ENCODE peak calls at places on chromosomes 12 and 14, in eight cellular contexts. I, N, W, Z, H, E, R and C are unnamed samples.

GRCh38 chr14:36408388-36408787 is 88.0 kb upstream of the MBIP start:
- DNase-seq in I (no peak), N (no peak), W (no peak), Z (no peak), H (no peak), E (no peak), R (no peak), C (no peak)

GRCh38 chr12:3152013-3152412 is 74.8 kb downstream of the TSPAN9 start:
- DNase-seq in I (peak; percentile 81), N (no peak), W (peak; percentile 30), Z (no peak), H (no peak), E (no peak), R (no peak), C (no peak)

GRCh38 chr14:90302529-90303303 is 29.0 kb downstream of the NRDE2 start:
- DNase-seq in I (no peak), N (no peak), W (no peak), Z (no peak), H (no peak), E (no peak), R (no peak), C (no peak)

GRCh38 chr12:29309320-29309902 is 71.6 kb downstream of the ERGIC2 start:
- DNase-seq in I (no peak), N (no peak), W (no peak), Z (no peak), H (peak; percentile 14), E (no peak), R (no peak), C (no peak)

GRCh38 chr12:11555743-11556625 is 93.5 kb upstream of the ETV6 start:
- DNase-seq in I (no peak), N (no peak), W (no peak), Z (peak; percentile 69), H (no peak), E (no peak), R (no peak), C (no peak)

GRCh38 chr14:85344847-85345591 is 184.9 kb upstream of the FLRT2 start:
- DNase-seq in I (no peak), N (no peak), W (no peak), Z (no peak), H (no peak), E (no peak), R (no peak), C (no peak)

GRCh38 chr14:57060276-57060956 is 208.3 kb downstream of the EXOC5 start:
- DNase-seq in I (no peak), N (no peak), W (no peak), Z (no peak), H (no peak), E (no peak), R (no peak), C (no peak)

GRCh38 chr14:93081875-93082570 is 33.7 kb downstream of the ITPK1 start:
- DNase-seq in I (no peak), N (no peak), W (no peak), Z (no peak), H (no peak), E (no peak), R (no peak), C (no peak)

GRCh38 chr14:76710093-76711010 is 50.9 kb upstream of the VASH1 start:
- DNase-seq in I (peak; percentile 71), N (no peak), W (no peak), Z (no peak), H (peak; percentile 81), E (no peak), R (no peak), C (peak; percentile 44)

GRCh38 chr14:30223385-30223785 is 295.7 kb upstream of the PRKD1 start:
- DNase-seq in I (no peak), N (no peak), W (no peak), Z (no peak), H (no peak), E (no peak), R (peak; percentile 45), C (no peak)

GRCh38 chr12:51922762-51923505 is 15.6 kb downstream of the ACVRL1 start:
- DNase-seq in I (no peak), N (peak; percentile 18), W (peak; percentile 50), Z (no peak), H (no peak), E (no peak), R (peak; percentile 66), C (no peak)

GRCh38 chr12:131275824-131276223 is 322.1 kb downstream of the ADGRD1 start:
- DNase-seq in I (no peak), N (no peak), W (no peak), Z (no peak), H (no peak), E (no peak), R (no peak), C (no peak)

GRCh38 chr12:50132505-50133135 is 20.6 kb downstream of the COX14 start:
- DNase-seq in I (peak; percentile 47), N (no peak), W (no peak), Z (peak; percentile 29), H (peak; percentile 15), E (no peak), R (no peak), C (no peak)

GRCh38 chr12:128817115-128818015 is 6.4 kb downstream of the SLC15A4 start:
- DNase-seq in I (no peak), N (no peak), W (no peak), Z (no peak), H (peak; percentile 52), E (no peak), R (peak; percentile 61), C (no peak)

GRCh38 chr12:53670308-53670707 is 5.6 kb downstream of the ATP5MC2 start:
- DNase-seq in I (no peak), N (no peak), W (no peak), Z (no peak), H (no peak), E (no peak), R (no peak), C (no peak)